ENCODE peak calls at places on chromosomes 13 and 19, in ten cellular contexts. J is sigmoid colon, M is esophagus squamous epithelium, I is mucosa of descending colon, S is psoas muscle, Z is heart right ventricle, D is lung, F is ascending aorta, C is ovary, X is left lung. U is an unnamed sample. For H3K4me1, the result is how much of the 10 kb centered on the place peaks cover.

GRCh38 chr13:79273045-79273444 is 133.0 kb downstream of the RBM26 start:
- DNase-seq in J (no peak), M (no peak), I (no peak), S (no peak), Z (no peak), D (no peak), F (no peak), C (no peak), X (no peak), U (no peak)

GRCh38 chr19:27740396-27740795 is 1472.6 kb downstream of the UQCRFS1 start:
- DNase-seq in J (no peak), M (no peak), I (no peak), S (no peak), Z (no peak), D (peak), F (peak), C (no peak), X (no peak), U (peak)

GRCh38 chr19:46913852-46914430 is 53.1 kb downstream of the ARHGAP35 start:
- DNase-seq in J (no peak), M (no peak), I (no peak), S (no peak), Z (no peak), D (no peak), F (no peak), C (no peak), X (no peak), U (no peak)

GRCh38 chr19:14301150-14301549 is 80.1 kb upstream of the ADGRE5 start:
- DNase-seq in J (no peak), M (no peak), I (no peak), S (no peak), Z (no peak), D (no peak), F (no peak), C (no peak), X (no peak), U (no peak)

GRCh38 chr19:49581007-49581508 is at the start of gene PRRG2:
- DNase-seq in J (no peak), M (no peak), I (peak), S (no peak), Z (no peak), D (peak), F (no peak), C (peak), X (peak), U (no peak)

GRCh38 chr19:54391589-54392061 is 23.6 kb upstream of the TTYH1 start:
- DNase-seq in J (no peak), M (no peak), I (no peak), S (no peak), Z (no peak), D (no peak), F (no peak), C (no peak), X (no peak), U (no peak)

GRCh38 chr19:48329167-48329891 is 4.0 kb downstream of the EMP3 start:
- DNase-seq in J (no peak), M (no peak), I (peak), S (no peak), Z (no peak), D (no peak), F (no peak), C (no peak), X (peak), U (no peak)

GRCh38 chr19:48724796-48725753 is 5.5 kb upstream of the MAMSTR start:
- DNase-seq in J (peak), M (no peak), I (no peak), S (peak), Z (peak), D (no peak), F (peak), C (peak), X (no peak), U (peak)

GRCh38 chr13:43058318-43058674 is 34.9 kb downstream of the DNAJC15 start:
- DNase-seq in J (no peak), M (no peak), I (peak), S (no peak), Z (peak), D (no peak), F (no peak), C (no peak), X (no peak), U (no peak)

GRCh38 chr19:49553451-49554271 is 25.9 kb downstream of the RCN3 start:
- DNase-seq in J (no peak), M (no peak), I (peak), S (no peak), Z (no peak), D (no peak), F (no peak), C (no peak), X (no peak), U (no peak)

GRCh38 chr19:15194938-15195337 is 5.9 kb downstream of the NOTCH3 start:
- DNase-seq in J (no peak), M (no peak), I (no peak), S (no peak), Z (peak), D (no peak), F (peak), C (no peak), X (no peak), U (no peak)

GRCh38 chr19:30314805-30315155 is 57.4 kb upstream of the ZNF536 start:
- DNase-seq in J (no peak), M (no peak), I (no peak), S (no peak), Z (no peak), D (no peak), F (no peak), C (no peak), X (no peak), U (no peak)

GRCh38 chr13:106593131-106593530 is 25.2 kb upstream of the ARGLU1 start:
- DNase-seq in J (no peak), M (no peak), I (no peak), S (no peak), Z (no peak), D (no peak), F (no peak), C (no peak), X (no peak), U (no peak)

GRCh38 chr19:11154683-11155047 is 917 bp downstream of the SPC24 start:
- DNase-seq in J (no peak), M (no peak), I (no peak), S (no peak), Z (no peak), D (no peak), F (no peak), C (no peak), X (no peak), U (no peak)

GRCh38 chr19:23758187-23759074 is at the start of gene ZNF681:
- DNase-seq in J (peak), M (peak), I (peak), S (peak), Z (peak), D (peak), F (peak), C (peak), X (peak), U (peak)

GRCh38 chr19:40444181-40445005 is at the start of gene SERTAD3:
- DNase-seq in J (peak), M (peak), I (peak), S (peak), Z (peak), D (peak), F (peak), C (peak), X (peak), U (peak)

GRCh38 chr13:33349996-33350826 is 64.7 kb upstream of the STARD13 start:
- DNase-seq in J (peak), M (no peak), I (peak), S (peak), Z (peak), D (peak), F (peak), C (peak), X (peak), U (no peak)

GRCh38 chr13:58992478-58993042 is 1171.2 kb downstream of the DIAPH3 start:
- DNase-seq in J (no peak), M (no peak), I (no peak), S (no peak), Z (no peak), D (no peak), F (no peak), C (no peak), X (no peak), U (no peak)

GRCh38 chr13:112740502-112741131 is 50.8 kb downstream of the ATP11A start:
- DNase-seq in J (peak), M (no peak), I (peak), S (peak), Z (peak), D (peak), F (no peak), C (peak), X (no peak), U (peak)

GRCh38 chr13:32530841-32531253 is 7.7 kb downstream of the N4BP2L2 start:
- DNase-seq in J (no peak), M (no peak), I (peak), S (no peak), Z (peak), D (no peak), F (no peak), C (no peak), X (no peak), U (no peak)

GRCh38 chr19:6412111-6412999 is 12.3 kb downstream of the KHSRP start:
- DNase-seq in J (peak), M (no peak), I (peak), S (peak), Z (no peak), D (no peak), F (no peak), C (peak), X (no peak), U (no peak)

GRCh38 chr19:54458648-54459281 is 4.8 kb downstream of the LENG9 start:
- DNase-seq in J (no peak), M (no peak), I (no peak), S (peak), Z (no peak), D (no peak), F (peak), C (no peak), X (peak), U (no peak)

GRCh38 chr13:30172593-30173300 is 134.6 kb downstream of the KATNAL1 start:
- DNase-seq in J (no peak), M (no peak), I (no peak), S (no peak), Z (no peak), D (no peak), F (no peak), C (no peak), X (no peak), U (no peak)

GRCh38 chr19:16369664-16370576 is 45.3 kb downstream of the KLF2 start:
- DNase-seq in J (peak), M (no peak), I (no peak), S (peak), Z (no peak), D (no peak), F (no peak), C (no peak), X (peak), U (no peak)

GRCh38 chr13:37889811-37890210 is 20.2 kb upstream of the TRPC4 start:
- DNase-seq in J (no peak), M (no peak), I (no peak), S (no peak), Z (no peak), D (no peak), F (no peak), C (no peak), X (no peak), U (no peak)
- H3K4me3 ChIP-seq in J (no peak), M (no peak), I (no peak), S (no peak), Z (no peak), D (no peak), F (no peak), C (no peak), X (no peak), U (no peak)

GRCh38 chr13:97318532-97318931 is 96.4 kb downstream of the MBNL2 start:
- DNase-seq in J (no peak), M (no peak), I (no peak), S (no peak), Z (no peak), D (no peak), F (no peak), C (no peak), X (no peak), U (no peak)

GRCh38 chr13:97317933-97318332 is 95.8 kb downstream of the MBNL2 start:
- DNase-seq in J (no peak), M (no peak), I (no peak), S (no peak), Z (no peak), D (no peak), F (no peak), C (no peak), X (no peak), U (no peak)

GRCh38 chr13:97313481-97313880 is 91.3 kb downstream of the MBNL2 start:
- DNase-seq in J (no peak), M (no peak), I (no peak), S (no peak), Z (no peak), D (no peak), F (no peak), C (no peak), X (no peak), U (no peak)

GRCh38 chr13:97319088-97319487 is 97.0 kb downstream of the MBNL2 start:
- DNase-seq in J (no peak), M (no peak), I (no peak), S (peak), Z (no peak), D (no peak), F (no peak), C (peak), X (no peak), U (peak)

DNA sequence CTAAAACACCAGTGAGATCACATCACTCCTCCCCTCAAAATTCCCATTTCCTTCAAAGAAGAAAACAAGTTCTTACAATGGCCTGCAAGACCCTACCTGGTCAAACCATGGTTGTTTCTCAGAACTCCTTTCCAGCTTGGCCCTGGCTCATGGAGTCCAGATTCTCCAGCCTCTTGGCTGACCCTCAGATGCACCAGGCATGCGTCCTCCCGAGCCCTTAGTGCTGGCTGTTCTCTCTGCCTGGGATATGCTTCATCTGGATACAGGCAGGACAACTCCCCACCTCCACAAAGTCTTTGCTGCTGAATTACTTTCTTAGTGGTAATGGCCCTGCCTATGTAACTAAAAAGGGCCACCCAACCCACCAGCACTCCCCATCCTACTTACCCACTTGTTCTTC is 94.3 kb downstream of the MBNL2 start:
- DNase-seq in J (no peak), M (no peak), I (no peak), S (no peak), Z (no peak), D (no peak), F (no peak), C (no peak), X (no peak), U (no peak)
- H3K4me1 ChIP-seq in J (half or more), M (under half), I (under half), S (half or more), Z (half or more), D (under half), F (under half), C (under half), X (under half), U (under half)

DNA sequence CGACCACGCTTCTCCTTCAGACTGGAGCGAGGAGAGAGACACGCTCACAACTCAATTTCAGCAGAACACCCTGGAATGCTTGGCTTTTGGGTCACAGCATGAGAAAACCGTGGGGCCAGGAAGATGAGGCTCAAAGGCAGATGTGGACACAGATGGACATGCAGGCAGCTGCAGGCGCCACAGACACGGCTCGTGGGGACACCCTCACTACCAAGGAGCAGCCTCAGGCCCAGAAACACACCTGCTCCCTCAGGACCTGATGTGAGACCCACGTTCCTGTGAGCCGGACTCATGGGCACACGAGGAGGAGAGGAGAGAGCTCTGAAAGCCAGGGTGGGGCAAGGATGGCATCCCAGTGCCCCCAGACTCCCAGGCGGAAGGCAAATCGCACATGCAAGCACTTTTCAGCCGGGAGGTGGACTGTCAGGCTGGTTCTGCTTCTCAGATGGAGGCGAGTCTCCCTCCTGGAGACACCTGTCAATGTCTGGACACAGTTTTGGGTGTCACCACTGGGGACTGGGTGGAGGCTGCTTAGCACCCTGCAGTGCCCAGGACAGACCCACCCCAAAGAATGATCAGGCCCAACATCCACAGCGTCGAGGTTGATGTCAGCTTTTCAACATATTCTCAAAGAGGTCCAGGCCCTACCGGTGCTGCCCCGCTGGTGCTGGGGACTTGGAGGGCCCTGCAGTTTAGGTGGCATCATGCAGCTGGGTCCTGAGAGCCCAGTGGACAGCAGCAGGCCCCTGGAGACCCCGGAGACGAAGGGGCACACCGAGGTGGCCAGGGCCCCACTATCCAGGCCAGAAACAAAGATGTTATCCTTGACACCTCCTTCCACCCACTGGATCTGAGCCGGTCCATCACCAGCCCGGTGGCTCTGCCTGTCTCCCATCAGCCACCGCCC is 2.3 kb downstream of the ABHD17A start:
- DNase-seq in J (no peak), M (no peak), I (no peak), S (no peak), Z (no peak), D (no peak), F (no peak), C (no peak), X (no peak), U (no peak)
- H3K4me3 ChIP-seq in J (no peak), M (no peak), I (no peak), S (peak), Z (peak), D (no peak), F (peak), C (no peak), X (peak), U (peak)

GRCh38 chr19:12794936-12795335 is 3.6 kb downstream of the JUNB start:
- DNase-seq in J (no peak), M (no peak), I (peak), S (no peak), Z (no peak), D (no peak), F (peak), C (no peak), X (peak), U (no peak)
- H3K4me1 ChIP-seq in J (under half), M (under half), I (under half), S (under half), Z (under half), D (under half), F (under half), C (under half), X (under half), U (under half)

GRCh38 chr19:19384486-19384885 is 21.0 kb upstream of the GATAD2A start:
- DNase-seq in J (no peak), M (no peak), I (no peak), S (no peak), Z (no peak), D (no peak), F (no peak), C (no peak), X (no peak), U (no peak)
- H3K4me3 ChIP-seq in J (peak), M (peak), I (no peak), S (peak), Z (peak), D (no peak), F (peak), C (peak), X (peak), U (peak)

GRCh38 chr13:46178143-46178542 is 3.8 kb downstream of the LCP1 start:
- DNase-seq in J (no peak), M (no peak), I (peak), S (no peak), Z (no peak), D (no peak), F (no peak), C (no peak), X (no peak), U (no peak)
- H3K4me1 ChIP-seq in J (under half), M (under half), I (under half), S (under half), Z (under half), D (under half), F (under half), C (under half), X (under half), U (under half)

GRCh38 chr13:111046590-111047141 is 68.4 kb upstream of the ARHGEF7 start:
- DNase-seq in J (no peak), M (no peak), I (no peak), S (peak), Z (peak), D (peak), F (no peak), C (no peak), X (peak), U (peak)
- H3K4me3 ChIP-seq in J (no peak), M (no peak), I (no peak), S (no peak), Z (no peak), D (no peak), F (no peak), C (no peak), X (no peak), U (no peak)

DNA sequence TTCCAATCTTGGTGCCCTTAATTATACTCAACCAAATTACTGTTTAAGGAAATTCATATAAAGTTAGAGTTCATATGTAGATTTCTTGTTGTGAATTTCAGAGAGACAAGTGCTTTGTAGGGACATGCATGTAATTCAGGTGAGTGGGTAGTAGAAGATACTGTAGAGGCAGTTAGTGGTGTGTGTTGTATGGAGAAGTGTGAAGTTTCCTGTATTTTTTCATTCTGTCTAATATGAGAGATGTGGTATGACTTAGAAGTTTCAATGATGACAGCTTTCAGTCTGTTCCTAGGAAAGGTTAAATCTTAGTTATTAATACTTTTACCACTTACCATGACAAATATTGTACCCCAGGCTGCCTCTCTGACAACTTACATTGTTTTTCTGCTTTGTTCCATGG is 294.2 kb downstream of the TDRD3 start:
- DNase-seq in J (no peak), M (no peak), I (no peak), S (no peak), Z (no peak), D (no peak), F (no peak), C (no peak), X (no peak), U (no peak)
- H3K4me1 ChIP-seq in J (under half), M (under half), I (under half), S (under half), Z (under half), D (under half), F (under half), C (under half), X (under half), U (under half)